ENCODE peak calls at places on chromosomes 3 and 15, in four cellular contexts. N, G, S and P are unnamed samples.

GRCh38 chr3:182954553-182954952 is 25.8 kb downstream of the DCUN1D1 start:
- DNase-seq in N (no peak), G (no peak), S (no peak), P (no peak)

GRCh38 chr3:15815696-15816095 is 17.9 kb upstream of the ANKRD28 start:
- DNase-seq in N (no peak), G (no peak), S (peak), P (no peak)

GRCh38 chr3:168618827-168619226 is 523.1 kb upstream of the GOLIM4 start:
- DNase-seq in N (no peak), G (no peak), S (no peak), P (no peak)

GRCh38 chr3:165507060-165507459 is 310.9 kb upstream of the SLITRK3 start:
- DNase-seq in N (no peak), G (no peak), S (no peak), P (no peak)

GRCh38 chr3:186785517-186786018 is 2.2 kb downstream of the EIF4A2 start:
- DNase-seq in N (no peak), G (no peak), S (no peak), P (no peak)

GRCh38 chr3:113847664-113848461 is 9.3 kb downstream of the GRAMD1C start:
- DNase-seq in N (no peak), G (no peak), S (no peak), P (no peak)

GRCh38 chr3:73674280-73674679 is 49.5 kb upstream of the PDZRN3 start:
- DNase-seq in N (no peak), G (no peak), S (no peak), P (peak)

GRCh38 chr15:90143176-90143655 is 40.9 kb upstream of the IDH2 start:
- DNase-seq in N (peak), G (peak), S (peak), P (peak)

GRCh38 chr3:193971268-193971751 is 164.6 kb upstream of the HES1 start:
- DNase-seq in N (no peak), G (peak), S (peak), P (peak)

GRCh38 chr3:99681976-99682375 is 43.6 kb downstream of the COL8A1 start:
- DNase-seq in N (no peak), G (no peak), S (no peak), P (no peak)

GRCh38 chr15:34019369-34019990 is 19.5 kb downstream of the AVEN start:
- DNase-seq in N (no peak), G (no peak), S (no peak), P (no peak)

GRCh38 chr3:71578045-71578730 is 5.3 kb downstream of the FOXP1 start:
- DNase-seq in N (no peak), G (no peak), S (no peak), P (no peak)

GRCh38 chr15:66080791-66081475 is 172.6 kb downstream of the MEGF11 start:
- DNase-seq in N (peak), G (no peak), S (peak), P (no peak)

GRCh38 chr3:178561239-178561638 is 25.0 kb downstream of the KCNMB2 start:
- DNase-seq in N (no peak), G (no peak), S (no peak), P (no peak)

GRCh38 chr3:53187430-53187829 is 26.4 kb downstream of the PRKCD start:
- DNase-seq in N (no peak), G (no peak), S (no peak), P (no peak)

GRCh38 chr15:24877174-24877573 is 77.6 kb upstream of the SNRPN start:
- DNase-seq in N (no peak), G (no peak), S (no peak), P (no peak)

GRCh38 chr15:64501396-64501716 is 41.0 kb downstream of the ZNF609 start:
- DNase-seq in N (no peak), G (no peak), S (no peak), P (no peak)

GRCh38 chr15:27933562-27933961 is 165.6 kb downstream of the OCA2 start:
- DNase-seq in N (no peak), G (no peak), S (no peak), P (no peak)

GRCh38 chr15:27934782-27935181 is 164.3 kb downstream of the OCA2 start:
- DNase-seq in N (no peak), G (no peak), S (no peak), P (no peak)

GRCh38 chr15:27937873-27938272 is 161.2 kb downstream of the OCA2 start:
- DNase-seq in N (no peak), G (no peak), S (no peak), P (no peak)

GRCh38 chr15:27935328-27935727 is 163.8 kb downstream of the OCA2 start:
- DNase-seq in N (no peak), G (no peak), S (no peak), P (no peak)

GRCh38 chr15:27932600-27932999 is 166.5 kb downstream of the OCA2 start:
- DNase-seq in N (no peak), G (no peak), S (no peak), P (no peak)
- TF ChIP-seq POLR2A in N (no peak), G (no peak), S (no peak), P (no peak)

DNA sequence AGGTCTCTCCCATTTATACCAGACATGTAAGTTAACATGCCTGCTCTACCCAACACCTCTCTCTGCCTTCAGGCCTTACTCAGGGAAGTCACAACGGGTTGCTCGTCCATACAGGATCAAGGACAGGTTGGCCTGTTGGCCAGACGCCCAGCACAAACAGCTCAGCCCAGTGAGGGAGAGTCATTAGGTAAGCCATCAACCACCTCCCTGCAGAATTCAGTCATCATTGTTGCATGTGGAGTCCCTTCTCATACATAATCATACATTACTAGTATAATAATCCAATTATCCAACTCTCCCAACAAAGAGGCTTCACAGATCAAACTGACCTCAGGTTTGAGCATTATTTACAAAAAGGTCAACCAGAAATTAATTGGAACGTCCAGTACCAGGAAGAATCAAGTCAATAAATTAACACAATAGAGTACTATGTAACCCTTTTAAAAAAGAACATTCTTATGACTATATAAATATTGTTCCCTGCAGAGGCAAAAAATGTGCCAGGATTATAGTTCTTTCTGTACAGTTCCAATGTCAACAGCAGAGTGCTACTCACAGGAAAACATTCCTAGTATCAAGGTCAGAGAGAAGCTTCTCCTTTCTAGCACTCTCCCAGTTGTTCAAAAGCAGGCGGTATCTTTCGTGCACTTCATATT is 33.2 kb downstream of the HOMER2 start:
- DNase-seq in N (peak), G (peak), S (peak), P (peak)
- TF ChIP-seq POLR2A in N (no peak), G (no peak), S (no peak), P (no peak)

GRCh38 chr3:50337175-50337861 is 3.3 kb downstream of the RASSF1 start:
- DNase-seq in N (peak), G (peak), S (peak), P (peak)
- TF ChIP-seq POLR2A in N (peak), G (no peak), S (peak), P (peak)

DNA sequence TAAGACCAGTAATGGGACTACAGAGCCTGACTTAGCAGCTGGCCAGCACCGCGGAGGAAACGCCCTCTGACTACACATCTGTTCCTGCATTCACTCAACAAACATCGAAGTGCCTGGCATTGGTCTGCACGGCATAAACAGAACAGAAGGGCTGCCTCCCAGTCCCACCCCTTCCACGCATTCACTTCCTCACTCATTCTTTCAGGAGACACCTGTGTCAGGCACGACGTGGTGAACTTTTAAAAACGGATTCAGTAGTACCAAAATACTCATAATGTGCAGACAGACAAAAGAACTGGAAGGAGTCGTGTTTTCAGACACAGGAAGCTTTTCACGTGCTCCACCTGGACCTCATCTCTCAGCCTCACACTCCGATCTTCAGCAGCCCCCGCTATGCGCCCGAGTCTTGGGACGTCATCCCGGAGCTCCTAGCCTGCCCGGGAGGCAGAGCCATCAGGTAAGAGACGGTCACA is 123.3 kb downstream of the XXYLT1 start:
- DNase-seq in N (no peak), G (peak), S (no peak), P (no peak)
- TF ChIP-seq POLR2A in N (no peak), G (no peak), S (no peak), P (no peak)

DNA sequence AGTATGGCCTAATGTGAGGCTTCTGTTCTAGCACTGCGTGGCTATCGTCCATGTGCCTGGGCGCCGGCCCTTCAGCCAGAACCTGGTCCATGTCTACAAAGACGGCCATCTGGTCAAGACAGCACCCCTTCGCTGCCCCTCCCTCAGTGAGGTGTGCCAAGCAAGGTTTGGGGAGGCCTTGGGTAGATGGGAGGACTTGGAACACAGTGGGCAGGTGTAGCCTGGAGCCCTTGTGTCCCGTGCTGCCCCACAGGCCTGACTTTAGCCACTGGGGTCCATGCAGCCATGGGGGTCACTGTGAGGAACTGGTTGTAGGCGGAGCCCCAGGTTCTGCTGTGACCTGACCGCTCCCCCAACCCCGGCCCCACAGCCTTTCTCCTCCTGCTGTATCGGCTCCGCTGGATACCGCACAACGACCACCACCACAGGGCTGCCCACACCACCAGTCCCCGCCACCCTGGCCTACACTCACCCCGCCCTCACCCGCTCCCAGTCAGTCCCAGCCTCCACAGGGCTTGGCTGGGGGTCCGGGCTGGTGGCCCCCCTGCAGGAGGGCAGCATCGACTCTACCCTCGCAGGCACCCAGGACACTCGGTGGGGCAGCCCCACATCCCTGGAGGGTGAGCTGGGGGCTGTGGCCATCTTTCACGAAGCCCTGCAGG is 16.6 kb downstream of the NBEAL2 start:
- DNase-seq in N (peak), G (no peak), S (no peak), P (no peak)
- TF ChIP-seq POLR2A in N (no peak), G (no peak), S (no peak), P (no peak)

DNA sequence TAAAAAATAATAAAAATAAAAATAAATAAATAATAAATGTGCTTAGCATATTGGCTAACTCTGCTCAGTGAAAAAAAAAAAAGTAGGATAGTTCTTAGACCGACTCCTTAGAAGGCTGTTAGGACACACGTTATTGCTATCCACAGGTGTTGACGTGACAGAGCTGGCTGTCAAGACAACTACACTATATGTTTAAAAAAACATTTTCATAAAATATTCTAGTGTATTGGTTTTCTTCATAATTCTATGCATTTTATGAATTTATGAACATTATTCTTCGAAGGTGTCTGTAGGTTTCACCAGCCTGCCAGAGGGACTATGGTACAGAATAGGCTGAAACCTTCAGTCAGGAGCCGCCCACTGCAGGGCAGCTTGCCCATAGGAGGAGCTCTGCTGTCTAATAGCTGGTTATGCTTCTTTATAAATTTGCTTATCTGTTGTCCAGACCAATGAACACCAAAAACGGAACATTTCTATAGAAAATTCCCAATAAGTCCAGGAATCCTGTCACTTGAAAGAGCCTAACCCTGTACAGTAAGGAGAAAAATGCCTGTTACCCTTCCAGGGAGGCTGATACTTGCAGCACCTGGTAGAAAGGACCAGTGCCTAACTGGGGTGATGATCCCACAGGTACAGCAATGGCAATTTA is 9.1 kb downstream of the TM4SF1 start:
- DNase-seq in N (no peak), G (no peak), S (peak), P (no peak)
- TF ChIP-seq POLR2A in N (no peak), G (no peak), S (no peak), P (no peak)

GRCh38 chr3:10010546-10011465 is 15.4 kb upstream of the FANCD2 start:
- DNase-seq in N (peak), G (peak), S (peak), P (peak)
- TF ChIP-seq POLR2A in N (no peak), G (no peak), S (peak), P (peak)